ENCODE peak calls at places on chromosomes 13 and 19, in seven cellular contexts. V, B, X, W, U, E and F are unnamed samples.

GRCh38 chr19:54551950-54552912 is 21.4 kb upstream of the LILRA2 start:
- DNase-seq in V (no peak), B (no peak), X (no peak), W (no peak), U (no peak), E (no peak), F (no peak)

GRCh38 chr13:99320693-99321481 is 13.7 kb upstream of the GPR183 start:
- DNase-seq in V (no peak), B (no peak), X (peak; percentile 88), W (peak; percentile 80), U (no peak), E (no peak), F (no peak)

GRCh38 chr13:113647351-113648217 is 10.4 kb downstream of the ATP4B start:
- DNase-seq in V (no peak), B (no peak), X (no peak), W (no peak), U (no peak), E (no peak), F (no peak)

GRCh38 chr13:113052971-113053370 is 52.6 kb upstream of the F7 start:
- DNase-seq in V (no peak), B (no peak), X (no peak), W (no peak), U (no peak), E (no peak), F (no peak)

GRCh38 chr13:96700657-96701056 is 293.6 kb downstream of the OXGR1 start:
- DNase-seq in V (no peak), B (no peak), X (no peak), W (peak; percentile 2), U (no peak), E (no peak), F (no peak)

GRCh38 chr13:102779426-102780159 is 6.0 kb upstream of the TEX30 start:
- DNase-seq in V (no peak), B (no peak), X (no peak), W (no peak), U (no peak), E (no peak), F (no peak)

GRCh38 chr13:99655351-99656091 is 154.2 kb downstream of the TM9SF2 start:
- DNase-seq in V (peak; percentile 58), B (no peak), X (peak; percentile 24), W (peak; percentile 9), U (no peak), E (no peak), F (peak; percentile 55)

GRCh38 chr13:95269756-95270155 is 31.5 kb downstream of the ABCC4 start:
- DNase-seq in V (no peak), B (no peak), X (no peak), W (no peak), U (no peak), E (no peak), F (no peak)

GRCh38 chr19:48963371-48964204 is 1.5 kb upstream of the FTL start:
- DNase-seq in V (no peak), B (peak; percentile 48), X (peak; percentile 71), W (peak; percentile 86), U (peak; percentile 88), E (peak; percentile 90), F (peak; percentile 92)

GRCh38 chr13:99033814-99034213 is 56.0 kb upstream of the DOCK9 start:
- DNase-seq in V (no peak), B (peak; percentile 5), X (peak; percentile 28), W (peak; percentile 48), U (no peak), E (no peak), F (peak; percentile 47)

GRCh38 chr13:98875146-98875729 is 102.6 kb downstream of the DOCK9 start:
- DNase-seq in V (no peak), B (no peak), X (no peak), W (no peak), U (no peak), E (no peak), F (peak; percentile 66)

GRCh38 chr19:19384486-19384885 is 21.0 kb upstream of the GATAD2A start:
- DNase-seq in V (no peak), B (no peak), X (no peak), W (no peak), U (no peak), E (no peak), F (no peak)

GRCh38 chr19:16739546-16739945 is 19.9 kb downstream of the NWD1 start:
- DNase-seq in V (no peak), B (no peak), X (no peak), W (peak; percentile 14), U (no peak), E (peak; percentile 51), F (no peak)
- H2BK5ac ChIP-seq in V (no peak overlapping the region), B (no peak overlapping the region), X (no peak overlapping the region), W (no peak overlapping the region), U (no peak overlapping the region), E (no peak overlapping the region), F (no peak overlapping the region)

GRCh38 chr19:50792246-50792851 is 2.1 kb downstream of the ACP4 start:
- DNase-seq in V (no peak), B (no peak), X (no peak), W (no peak), U (no peak), E (no peak), F (no peak)

GRCh38 chr19:50791594-50792245 is 1.5 kb downstream of the ACP4 start:
- DNase-seq in V (no peak), B (no peak), X (no peak), W (no peak), U (no peak), E (no peak), F (no peak)

GRCh38 chr19:50794074-50794777 is 4.0 kb downstream of the ACP4 start:
- DNase-seq in V (no peak), B (no peak), X (no peak), W (no peak), U (peak; percentile 63), E (no peak), F (no peak)

GRCh38 chr19:50793558-50794065 is 3.4 kb downstream of the ACP4 start:
- DNase-seq in V (no peak), B (no peak), X (no peak), W (no peak), U (peak; percentile 53), E (no peak), F (no peak)

GRCh38 chr19:50792852-50793250 is 2.6 kb downstream of the ACP4 start:
- DNase-seq in V (no peak), B (no peak), X (no peak), W (no peak), U (no peak), E (no peak), F (no peak)
- H2BK5ac ChIP-seq in V (no peak overlapping the region), B (no peak overlapping the region), X (no peak overlapping the region), W (no peak overlapping the region), U (no peak overlapping the region), E (no peak overlapping the region), F (no peak overlapping the region)

DNA sequence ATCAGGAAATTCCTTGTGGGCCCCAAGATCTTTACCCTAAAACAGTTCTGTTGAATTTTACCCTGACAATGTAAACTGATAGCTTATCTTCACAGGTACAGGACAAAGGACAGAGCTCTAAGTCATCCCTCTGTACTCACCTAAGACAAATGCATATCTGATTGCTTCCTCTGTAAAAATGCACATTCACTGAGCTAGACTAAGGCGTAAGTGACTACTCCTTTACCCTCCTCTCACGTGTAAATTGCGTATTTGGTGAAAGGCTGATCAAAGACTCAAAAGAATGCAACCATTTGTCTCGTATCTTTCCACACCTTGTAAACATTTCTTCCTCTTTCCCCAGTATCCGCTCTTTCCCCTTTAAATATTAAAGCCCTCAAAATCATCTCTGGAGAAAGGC is 80.6 kb upstream of the LRCH1 start:
- DNase-seq in V (no peak), B (no peak), X (no peak), W (no peak), U (no peak), E (no peak), F (peak; percentile 92)
- H2BK5ac ChIP-seq in V (no peak overlapping the region), B (no peak overlapping the region), X (no peak overlapping the region), W (no peak overlapping the region), U (no peak overlapping the region), E (no peak overlapping the region), F (no peak overlapping the region)

GRCh38 chr19:31449379-31449778 is 100.1 kb upstream of the TSHZ3 start:
- DNase-seq in V (no peak), B (no peak), X (no peak), W (no peak), U (no peak), E (no peak), F (no peak)

GRCh38 chr19:31444931-31445330 is 95.7 kb upstream of the TSHZ3 start:
- DNase-seq in V (no peak), B (no peak), X (no peak), W (no peak), U (no peak), E (no peak), F (no peak)

GRCh38 chr19:31450696-31451095 is 101.5 kb upstream of the TSHZ3 start:
- DNase-seq in V (peak; percentile 61), B (no peak), X (no peak), W (no peak), U (no peak), E (no peak), F (peak; percentile 10)

GRCh38 chr19:31448221-31448657 is 99.0 kb upstream of the TSHZ3 start:
- DNase-seq in V (peak; percentile 53), B (no peak), X (peak; percentile 89), W (peak; percentile 84), U (no peak), E (no peak), F (peak; percentile 61)

GRCh38 chr19:31445406-31445805 is 96.2 kb upstream of the TSHZ3 start:
- DNase-seq in V (no peak), B (no peak), X (no peak), W (no peak), U (no peak), E (no peak), F (no peak)
- H2BK5ac ChIP-seq in V (no peak overlapping the region), B (no peak overlapping the region), X (no peak overlapping the region), W (no peak overlapping the region), U (no peak overlapping the region), E (no peak overlapping the region), F (no peak overlapping the region)

GRCh38 chr13:85833938-85834337 is 34.7 kb upstream of the SLITRK6 start:
- DNase-seq in V (no peak), B (no peak), X (no peak), W (no peak), U (no peak), E (no peak), F (no peak)
- H2BK5ac ChIP-seq in V (no peak overlapping the region), B (no peak overlapping the region), X (no peak overlapping the region), W (no peak overlapping the region), U (no peak overlapping the region), E (no peak overlapping the region), F (no peak overlapping the region)

GRCh38 chr19:42291437-42291815 is 10.5 kb upstream of the PRR19 start:
- DNase-seq in V (peak; percentile 35), B (no peak), X (no peak), W (no peak), U (no peak), E (peak; percentile 73), F (peak; percentile 50)

GRCh38 chr19:42289556-42290041 is 12.3 kb upstream of the PRR19 start:
- DNase-seq in V (no peak), B (no peak), X (no peak), W (no peak), U (no peak), E (no peak), F (no peak)

GRCh38 chr19:42292042-42292960 is 9.6 kb upstream of the PRR19 start:
- DNase-seq in V (no peak), B (no peak), X (no peak), W (no peak), U (no peak), E (no peak), F (no peak)

GRCh38 chr19:42290136-42290522 is 11.8 kb upstream of the PRR19 start:
- DNase-seq in V (no peak), B (no peak), X (no peak), W (no peak), U (peak; percentile 50), E (no peak), F (no peak)

GRCh38 chr19:42290523-42291436 is 11.2 kb upstream of the PRR19 start:
- DNase-seq in V (no peak), B (no peak), X (no peak), W (peak; percentile 54), U (peak; percentile 62), E (peak; percentile 45), F (no peak)
- H2BK5ac ChIP-seq in V (no peak overlapping the region), B (peak overlapping the region; percentile 75), X (no peak overlapping the region), W (no peak overlapping the region), U (no peak overlapping the region), E (no peak overlapping the region), F (no peak overlapping the region)